ENCODE peak calls at places on chromosomes 3 and 15, in four cellular contexts. One of them, this sample, is unnamed.

GRCh38 chr15:67076147-67076843 is 10.9 kb downstream of the SMAD3 start:
- DNase-seq in H1: no peak
- DNase-seq in HCT116: peak
- DNase-seq in HepG2: no peak
- DNase-seq in this sample: no peak

GRCh38 chr3:177852001-177852400 is 654.7 kb upstream of the TBL1XR1 start:
- DNase-seq in H1: no peak
- DNase-seq in HCT116: no peak
- DNase-seq in HepG2: peak
- DNase-seq in this sample: no peak

GRCh38 chr15:83155937-83156336 is 48.5 kb downstream of the TM6SF1 start:
- DNase-seq in H1: no peak
- DNase-seq in HCT116: no peak
- DNase-seq in HepG2: no peak
- DNase-seq in this sample: no peak

GRCh38 chr3:171790898-171791694 is 19.2 kb downstream of the PLD1 start:
- DNase-seq in H1: no peak
- DNase-seq in HCT116: no peak
- DNase-seq in HepG2: no peak
- DNase-seq in this sample: no peak

GRCh38 chr3:10164546-10165393 is at the start of gene IRAK2:
- DNase-seq in H1: peak
- DNase-seq in HCT116: peak
- DNase-seq in HepG2: peak
- DNase-seq in this sample: no peak

GRCh38 chr15:101351736-101352135 is 56.7 kb upstream of the SNRPA1 start:
- DNase-seq in H1: no peak
- DNase-seq in HCT116: no peak
- DNase-seq in HepG2: no peak
- DNase-seq in this sample: no peak

GRCh38 chr15:74042603-74043424 is 39.5 kb downstream of the GOLGA6A start:
- DNase-seq in H1: no peak
- DNase-seq in HCT116: no peak
- DNase-seq in HepG2: no peak
- DNase-seq in this sample: no peak

GRCh38 chr3:53243165-53243564 is 12.7 kb downstream of the TKT start:
- DNase-seq in H1: no peak
- DNase-seq in HCT116: no peak
- DNase-seq in HepG2: no peak
- DNase-seq in this sample: no peak

GRCh38 chr3:107283948-107284347 is 93.3 kb upstream of the CCDC54 start:
- DNase-seq in H1: no peak
- DNase-seq in HCT116: no peak
- DNase-seq in HepG2: no peak
- DNase-seq in this sample: no peak

GRCh38 chr15:65979316-65979715 is 110.0 kb downstream of the RAB11A start:
- DNase-seq in H1: no peak
- DNase-seq in HCT116: no peak
- DNase-seq in HepG2: no peak
- DNase-seq in this sample: no peak
- TF ChIP-seq JUND in H1: no peak
- TF ChIP-seq JUND in HCT116: no peak
- TF ChIP-seq JUND in HepG2: no peak
- TF ChIP-seq JUND in this sample: no peak

DNA sequence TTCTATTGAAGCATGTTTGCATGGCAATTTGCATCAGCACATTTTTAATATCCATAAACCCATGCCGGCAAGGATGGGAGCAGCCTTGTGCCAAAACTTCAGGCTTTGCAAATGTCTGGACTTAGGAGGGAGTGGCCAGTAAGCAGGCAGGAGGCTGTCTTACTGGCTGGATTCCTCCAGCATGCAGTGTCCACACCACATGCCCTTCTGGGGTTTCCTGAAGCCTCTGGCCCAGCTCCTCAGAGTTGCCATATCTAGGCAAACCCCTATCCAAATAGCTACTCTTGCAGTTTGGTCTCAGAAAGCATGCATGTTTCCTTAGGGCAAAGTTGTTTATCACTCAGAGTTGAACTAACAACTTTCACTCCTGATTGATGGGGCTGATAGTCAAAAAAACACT is 139.1 kb upstream of the MRPS22 start:
- DNase-seq in H1: no peak
- DNase-seq in HCT116: no peak
- DNase-seq in HepG2: no peak
- DNase-seq in this sample: no peak
- TF ChIP-seq JUND in H1: no peak
- TF ChIP-seq JUND in HCT116: no peak
- TF ChIP-seq JUND in HepG2: no peak
- TF ChIP-seq JUND in this sample: no peak

GRCh38 chr15:38072507-38073277 is 138.3 kb downstream of the TMCO5A start:
- DNase-seq in H1: peak
- DNase-seq in HCT116: peak
- DNase-seq in HepG2: peak
- DNase-seq in this sample: peak
- TF ChIP-seq JUND in H1: no peak
- TF ChIP-seq JUND in HCT116: no peak
- TF ChIP-seq JUND in HepG2: no peak
- TF ChIP-seq JUND in this sample: no peak

GRCh38 chr3:195750797-195751520 is 30.2 kb downstream of the MUC20 start:
- DNase-seq in H1: no peak
- DNase-seq in HCT116: no peak
- DNase-seq in HepG2: no peak
- DNase-seq in this sample: no peak

GRCh38 chr3:195746346-195746745 is 25.6 kb downstream of the MUC20 start:
- DNase-seq in H1: no peak
- DNase-seq in HCT116: no peak
- DNase-seq in HepG2: no peak
- DNase-seq in this sample: no peak

GRCh38 chr3:195744437-195744836 is 23.7 kb downstream of the MUC20 start:
- DNase-seq in H1: no peak
- DNase-seq in HCT116: no peak
- DNase-seq in HepG2: no peak
- DNase-seq in this sample: no peak

GRCh38 chr3:195748661-195749060 is 27.9 kb downstream of the MUC20 start:
- DNase-seq in H1: no peak
- DNase-seq in HCT116: no peak
- DNase-seq in HepG2: no peak
- DNase-seq in this sample: no peak

GRCh38 chr3:195746751-195747150 is 26.0 kb downstream of the MUC20 start:
- DNase-seq in H1: no peak
- DNase-seq in HCT116: no peak
- DNase-seq in HepG2: no peak
- DNase-seq in this sample: no peak
- TF ChIP-seq JUND in H1: no peak
- TF ChIP-seq JUND in HCT116: no peak
- TF ChIP-seq JUND in HepG2: no peak
- TF ChIP-seq JUND in this sample: no peak

GRCh38 chr3:66093981-66094380 is 55.3 kb upstream of the MAGI1 start:
- DNase-seq in H1: no peak
- DNase-seq in HCT116: no peak
- DNase-seq in HepG2: no peak
- DNase-seq in this sample: no peak

GRCh38 chr3:66097647-66098046 is 58.9 kb upstream of the MAGI1 start:
- DNase-seq in H1: no peak
- DNase-seq in HCT116: no peak
- DNase-seq in HepG2: no peak
- DNase-seq in this sample: no peak

GRCh38 chr3:66095295-66096001 is 56.7 kb upstream of the MAGI1 start:
- DNase-seq in H1: no peak
- DNase-seq in HCT116: no peak
- DNase-seq in HepG2: no peak
- DNase-seq in this sample: no peak

GRCh38 chr3:66092175-66092990 is 53.7 kb upstream of the MAGI1 start:
- DNase-seq in H1: no peak
- DNase-seq in HCT116: no peak
- DNase-seq in HepG2: no peak
- DNase-seq in this sample: no peak
- TF ChIP-seq JUND in H1: no peak
- TF ChIP-seq JUND in HCT116: no peak
- TF ChIP-seq JUND in HepG2: no peak
- TF ChIP-seq JUND in this sample: no peak

DNA sequence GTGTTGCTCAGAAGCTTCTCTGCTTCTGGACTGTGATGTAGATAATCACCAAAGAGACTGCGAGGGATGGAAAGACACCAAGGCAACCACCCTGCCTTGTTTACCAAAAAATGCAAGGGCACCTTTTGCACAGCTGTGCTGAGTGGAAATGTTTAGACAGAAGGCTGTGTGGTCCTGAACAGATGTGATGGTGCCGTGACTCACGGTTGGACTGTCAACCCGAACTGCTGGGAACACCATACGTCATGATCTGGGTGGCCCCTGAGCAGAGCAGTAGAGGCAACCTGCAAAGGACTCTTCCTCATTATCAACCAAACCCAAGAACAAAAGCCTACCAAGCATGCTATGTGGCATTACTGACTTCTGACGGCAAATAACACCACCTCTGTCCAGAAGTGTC is 61.3 kb upstream of the LPP start:
- DNase-seq in H1: no peak
- DNase-seq in HCT116: no peak
- DNase-seq in HepG2: no peak
- DNase-seq in this sample: no peak
- TF ChIP-seq JUND in H1: no peak
- TF ChIP-seq JUND in HCT116: no peak
- TF ChIP-seq JUND in HepG2: no peak
- TF ChIP-seq JUND in this sample: no peak

GRCh38 chr3:183653209-183654064 is 18.0 kb downstream of the KLHL24 start:
- DNase-seq in H1: peak
- DNase-seq in HCT116: peak
- DNase-seq in HepG2: no peak
- DNase-seq in this sample: no peak
- TF ChIP-seq JUND in H1: no peak
- TF ChIP-seq JUND in HCT116: no peak
- TF ChIP-seq JUND in HepG2: no peak
- TF ChIP-seq JUND in this sample: no peak

GRCh38 chr3:38649500-38650247 is at the start of gene SCN5A:
- DNase-seq in H1: peak
- DNase-seq in HCT116: no peak
- DNase-seq in HepG2: no peak
- DNase-seq in this sample: no peak
- TF ChIP-seq JUND in H1: no peak
- TF ChIP-seq JUND in HCT116: no peak
- TF ChIP-seq JUND in HepG2: no peak
- TF ChIP-seq JUND in this sample: no peak

GRCh38 chr15:75176404-75176761 is 25.3 kb upstream of the C15orf39 start:
- DNase-seq in H1: no peak
- DNase-seq in HCT116: no peak
- DNase-seq in HepG2: peak
- DNase-seq in this sample: no peak
- TF ChIP-seq JUND in H1: no peak
- TF ChIP-seq JUND in HCT116: no peak
- TF ChIP-seq JUND in HepG2: no peak
- TF ChIP-seq JUND in this sample: no peak

GRCh38 chr3:145017959-145018358 is 1046.3 kb downstream of the DIPK2A start:
- DNase-seq in H1: no peak
- DNase-seq in HCT116: no peak
- DNase-seq in HepG2: no peak
- DNase-seq in this sample: no peak

GRCh38 chr3:145015243-145015642 is 1043.6 kb downstream of the DIPK2A start:
- DNase-seq in H1: no peak
- DNase-seq in HCT116: no peak
- DNase-seq in HepG2: no peak
- DNase-seq in this sample: no peak

GRCh38 chr3:145013931-145014330 is 1042.3 kb downstream of the DIPK2A start:
- DNase-seq in H1: no peak
- DNase-seq in HCT116: no peak
- DNase-seq in HepG2: no peak
- DNase-seq in this sample: no peak
- TF ChIP-seq JUND in H1: no peak
- TF ChIP-seq JUND in HCT116: no peak
- TF ChIP-seq JUND in HepG2: no peak
- TF ChIP-seq JUND in this sample: no peak

This sample was measured in T47D.